ENCODE peak calls at places on chromosomes 4 and X, in five cellular contexts. B is left lung, M is PC-3, W is upper lobe of right lung, J is left ventricle myocardium inferior. N is an unnamed sample.

GRCh38 chrX:74421181-74422028 is at the start of gene SLC16A2:
- DNase-seq in B (peak), J (peak), M (peak), W (peak), N (peak)

GRCh38 chrX:19629541-19629940 is 114.2 kb upstream of the MAP3K15 start:
- DNase-seq in B (no peak), M (no peak), J (no peak), W (no peak), N (no peak)

GRCh38 chrX:73214366-73215094 is at the start of gene NAP1L2:
- DNase-seq in M (peak), J (peak), B (peak), W (peak), N (peak)

GRCh38 chrX:56233100-56233499 is 944 bp downstream of the KLF8 start:
- DNase-seq in W (peak), M (no peak), B (no peak), J (no peak), N (no peak)

GRCh38 chr4:73698217-73698616 is 42.2 kb upstream of the CXCL8 start:
- DNase-seq in J (no peak), B (no peak), W (no peak), M (peak), N (no peak)

GRCh38 chrX:22397566-22397965 is 124.9 kb downstream of the CBLL2 start:
- DNase-seq in M (peak), B (no peak), J (no peak), W (no peak), N (no peak)

GRCh38 chr4:107094332-107094731 is 58.2 kb upstream of the DKK2 start:
- DNase-seq in M (peak), B (no peak), J (no peak), W (no peak), N (no peak)

GRCh38 chrX:9341305-9342201 is 123.3 kb upstream of the TBL1X start:
- DNase-seq in J (peak), W (peak), B (peak), M (peak), N (no peak)

GRCh38 chr4:1822568-1823544 is 29.8 kb downstream of the FGFR3 start:
- DNase-seq in J (no peak), W (no peak), B (no peak), M (no peak), N (no peak)

GRCh38 chr4:107950746-107951540 is 19.6 kb downstream of the CYP2U1 start:
- DNase-seq in W (no peak), B (no peak), J (no peak), M (no peak), N (no peak)

GRCh38 chr4:159497961-159498360 is 395.1 kb downstream of the RAPGEF2 start:
- DNase-seq in B (no peak), J (no peak), W (no peak), M (no peak), N (no peak)

GRCh38 chr4:153728151-153728550 is 31.7 kb downstream of the RNF175 start:
- DNase-seq in M (no peak), W (no peak), B (no peak), J (no peak), N (no peak)

GRCh38 chr4:190020790-190021717 is 6.0 kb downstream of the FRG2 start:
- DNase-seq in W (peak), M (peak), B (peak), J (no peak), N (no peak)

DNA sequence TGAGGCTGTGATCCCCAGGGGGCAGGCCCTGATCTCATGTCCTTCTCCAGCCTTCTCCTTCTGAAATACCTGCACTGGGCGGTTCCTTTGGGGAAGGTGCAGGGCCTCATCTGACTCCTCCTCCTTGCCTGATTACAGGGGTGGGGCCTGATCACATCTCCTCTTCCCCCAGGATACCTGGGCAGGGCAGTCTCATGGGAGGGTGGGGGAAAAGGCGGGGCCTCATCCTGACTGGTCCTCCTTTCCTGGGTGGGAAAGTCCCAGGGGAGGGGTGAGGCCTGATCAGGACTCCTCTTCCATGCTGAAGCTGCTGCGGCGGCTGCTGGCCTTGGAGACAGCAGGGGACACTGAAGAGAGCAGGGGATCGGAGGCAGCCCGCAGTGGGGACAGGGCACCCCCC is 13.3 kb downstream of the TFE3 start:
- DNase-seq in J (no peak), B (no peak), M (peak), W (no peak), N (no peak)
- TF ChIP-seq CTCF in J (no peak), B (no peak), M (no peak), W (no peak), N (no peak)

GRCh38 chrX:15384304-15384703 is at the start of gene VEGFD:
- DNase-seq in W (no peak), M (no peak), J (no peak), B (no peak), N (no peak)

GRCh38 chrX:15376956-15377355 is 7.3 kb downstream of the VEGFD start:
- DNase-seq in M (no peak), J (no peak), W (no peak), B (no peak), N (no peak)

DNA sequence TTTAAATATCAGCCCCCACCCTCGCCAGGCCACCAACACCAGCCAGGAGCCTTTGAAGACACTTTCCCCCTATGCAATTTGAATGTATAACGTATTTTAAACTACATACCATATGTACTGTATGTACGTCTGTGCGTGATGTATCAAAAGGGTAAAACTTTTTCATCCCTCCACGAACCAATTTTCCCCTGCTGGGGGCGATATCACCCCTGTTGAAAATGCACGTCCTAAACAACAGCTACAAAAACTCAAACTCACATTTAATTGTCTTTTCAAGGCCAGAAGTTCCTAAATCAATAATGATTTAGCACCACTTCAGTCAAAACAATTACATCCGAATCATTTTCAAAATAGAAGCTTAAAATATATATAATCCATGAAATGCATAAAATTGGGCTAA is 1.4 kb downstream of the VEGFD start:
- DNase-seq in B (no peak), W (no peak), M (peak), J (no peak), N (no peak)
- TF ChIP-seq CTCF in B (no peak), W (no peak), M (peak), J (peak), N (no peak)

DNA sequence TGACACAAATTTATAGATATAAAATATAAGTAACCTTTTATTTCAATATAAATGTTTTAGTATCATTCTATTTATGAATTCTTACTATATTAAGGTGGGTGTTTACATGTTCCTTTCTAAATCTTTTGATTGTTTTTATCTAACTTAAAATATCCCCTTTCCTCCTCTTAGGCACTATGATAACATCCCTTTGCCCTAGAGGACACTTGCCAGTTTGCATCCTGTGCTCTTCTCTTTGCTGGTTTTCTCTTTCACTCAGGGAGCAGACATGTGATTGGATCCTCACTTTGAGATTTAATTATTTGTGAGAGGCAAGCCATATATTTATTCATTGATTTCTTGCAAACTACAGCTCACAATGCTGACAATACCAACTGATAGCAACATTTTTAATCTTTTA is 16.2 kb downstream of the LRIT3 start:
- DNase-seq in B (no peak), M (no peak), J (no peak), W (no peak), N (no peak)
- TF ChIP-seq CTCF in B (no peak), M (no peak), J (no peak), W (no peak), N (no peak)

GRCh38 chrX:153738056-153738605 is 13.5 kb downstream of the ABCD1 start:
- DNase-seq in M (no peak), B (no peak), J (no peak), W (no peak), N (no peak)
- TF ChIP-seq CTCF in M (no peak), B (no peak), J (no peak), W (no peak), N (no peak)

GRCh38 chr4:154741877-154742851 is 1.6 kb upstream of the LRAT start:
- DNase-seq in B (peak), J (no peak), W (no peak), M (no peak), N (no peak)

GRCh38 chr4:154741131-154741530 is 2.7 kb upstream of the LRAT start:
- DNase-seq in W (no peak), M (no peak), B (no peak), J (no peak), N (no peak)

GRCh38 chr4:154744341-154744948 is 645 bp downstream of the LRAT start:
- DNase-seq in M (no peak), J (no peak), W (no peak), B (peak), N (no peak)

GRCh38 chr4:154740462-154740861 is 3.3 kb upstream of the LRAT start:
- DNase-seq in M (no peak), B (peak), W (no peak), J (no peak), N (no peak)

DNA sequence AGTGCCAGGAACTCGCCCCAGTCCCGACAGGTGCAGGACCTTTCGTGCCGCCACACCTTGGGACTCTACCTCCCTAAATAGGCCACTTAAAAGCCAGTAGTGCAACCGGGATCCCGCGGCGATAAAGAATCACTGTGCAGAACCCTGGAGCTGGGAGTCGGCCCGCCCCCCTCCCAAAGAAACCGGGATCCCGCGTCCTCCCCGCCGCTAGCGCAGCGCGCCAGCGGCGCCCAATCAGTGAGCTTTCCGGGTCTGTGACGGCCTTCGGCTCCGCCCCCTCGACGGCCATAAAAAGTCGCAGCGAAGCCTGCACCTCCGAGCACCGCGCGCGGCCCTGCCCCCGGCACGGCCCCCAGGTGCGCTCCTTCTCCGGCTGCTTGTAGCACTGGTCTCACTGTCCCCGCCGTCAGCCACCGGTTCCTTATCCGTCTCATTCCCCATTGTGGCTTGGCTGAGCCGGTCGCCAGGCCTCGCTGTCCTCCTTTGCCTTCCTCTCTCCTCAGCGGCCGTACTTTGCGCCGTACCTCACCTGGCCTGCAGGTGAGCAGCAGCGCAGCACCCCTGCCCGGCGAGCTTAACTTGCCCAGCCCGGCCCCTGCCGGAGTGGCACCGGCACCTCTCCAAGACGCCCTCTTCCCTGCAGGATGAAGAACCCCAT is at the start of gene LRAT:
- DNase-seq in M (peak), W (peak), J (peak), B (peak), N (no peak)
- TF ChIP-seq CTCF in M (peak), W (peak), J (no peak), B (no peak), N (no peak)